ENCODE peak calls at places on chromosomes 3 and 15, in nine cellular contexts. One of them, this sample, is unnamed.

GRCh38 chr15:25731411-25731810 is 131.7 kb downstream of the ATP10A start:
- DNase-seq in tibial nerve: no peak
- DNase-seq in fibroblast of lung: no peak
- DNase-seq in A673: no peak
- DNase-seq in K562: no peak
- DNase-seq in uterus: no peak
- DNase-seq in GM23338: no peak
- DNase-seq in sigmoid colon: no peak
- DNase-seq in breast epithelium: no peak
- DNase-seq in this sample: no peak

GRCh38 chr3:46664188-46664970 is 29.1 kb downstream of the ALS2CL start:
- DNase-seq in tibial nerve: no peak
- DNase-seq in fibroblast of lung: no peak
- DNase-seq in A673: no peak
- DNase-seq in K562: no peak
- DNase-seq in uterus: no peak
- DNase-seq in GM23338: no peak
- DNase-seq in sigmoid colon: peak
- DNase-seq in breast epithelium: no peak
- DNase-seq in this sample: peak

GRCh38 chr3:150861851-150862250 is 43.4 kb downstream of the MINDY4B start:
- DNase-seq in tibial nerve: no peak
- DNase-seq in fibroblast of lung: no peak
- DNase-seq in A673: no peak
- DNase-seq in K562: no peak
- DNase-seq in uterus: no peak
- DNase-seq in GM23338: no peak
- DNase-seq in sigmoid colon: no peak
- DNase-seq in breast epithelium: no peak
- DNase-seq in this sample: no peak

GRCh38 chr3:166013073-166013679 is 176.0 kb upstream of the BCHE start:
- DNase-seq in tibial nerve: no peak
- DNase-seq in fibroblast of lung: peak
- DNase-seq in A673: peak
- DNase-seq in K562: no peak
- DNase-seq in uterus: no peak
- DNase-seq in GM23338: peak
- DNase-seq in sigmoid colon: no peak
- DNase-seq in breast epithelium: no peak
- DNase-seq in this sample: no peak

GRCh38 chr15:101332061-101332467 is 37.0 kb upstream of the SNRPA1 start:
- DNase-seq in tibial nerve: no peak
- DNase-seq in fibroblast of lung: no peak
- DNase-seq in A673: no peak
- DNase-seq in K562: no peak
- DNase-seq in uterus: no peak
- DNase-seq in GM23338: no peak
- DNase-seq in sigmoid colon: no peak
- DNase-seq in breast epithelium: no peak
- DNase-seq in this sample: no peak

GRCh38 chr3:102238362-102238761 is 196.5 kb upstream of the ZPLD1 start:
- DNase-seq in tibial nerve: no peak
- DNase-seq in fibroblast of lung: no peak
- DNase-seq in A673: no peak
- DNase-seq in K562: no peak
- DNase-seq in uterus: no peak
- DNase-seq in GM23338: peak
- DNase-seq in sigmoid colon: no peak
- DNase-seq in breast epithelium: no peak
- DNase-seq in this sample: no peak

GRCh38 chr15:80424381-80424780 is 20.2 kb downstream of the ARNT2 start:
- DNase-seq in tibial nerve: no peak
- DNase-seq in fibroblast of lung: no peak
- DNase-seq in A673: no peak
- DNase-seq in K562: no peak
- DNase-seq in uterus: no peak
- DNase-seq in GM23338: no peak
- DNase-seq in sigmoid colon: no peak
- DNase-seq in breast epithelium: no peak
- DNase-seq in this sample: no peak

GRCh38 chr3:24678441-24678865 is 183.8 kb upstream of the THRB start:
- DNase-seq in tibial nerve: no peak
- DNase-seq in fibroblast of lung: peak
- DNase-seq in A673: no peak
- DNase-seq in K562: no peak
- DNase-seq in uterus: peak
- DNase-seq in GM23338: no peak
- DNase-seq in sigmoid colon: no peak
- DNase-seq in breast epithelium: no peak
- DNase-seq in this sample: no peak

GRCh38 chr3:197541756-197542539 is 13.8 kb downstream of the BDH1 start:
- DNase-seq in tibial nerve: peak
- DNase-seq in fibroblast of lung: peak
- DNase-seq in A673: peak
- DNase-seq in K562: peak
- DNase-seq in uterus: no peak
- DNase-seq in GM23338: peak
- DNase-seq in sigmoid colon: peak
- DNase-seq in breast epithelium: no peak
- DNase-seq in this sample: no peak

GRCh38 chr3:197545111-197545510 is 10.7 kb downstream of the BDH1 start:
- DNase-seq in tibial nerve: no peak
- DNase-seq in fibroblast of lung: no peak
- DNase-seq in A673: no peak
- DNase-seq in K562: no peak
- DNase-seq in uterus: no peak
- DNase-seq in GM23338: no peak
- DNase-seq in sigmoid colon: no peak
- DNase-seq in breast epithelium: no peak
- DNase-seq in this sample: no peak

GRCh38 chr3:197539651-197540051 is 16.1 kb downstream of the BDH1 start:
- DNase-seq in tibial nerve: no peak
- DNase-seq in fibroblast of lung: no peak
- DNase-seq in A673: no peak
- DNase-seq in K562: no peak
- DNase-seq in uterus: no peak
- DNase-seq in GM23338: peak
- DNase-seq in sigmoid colon: no peak
- DNase-seq in breast epithelium: peak
- DNase-seq in this sample: no peak

GRCh38 chr3:197540961-197541377 is 14.8 kb downstream of the BDH1 start:
- DNase-seq in tibial nerve: no peak
- DNase-seq in fibroblast of lung: no peak
- DNase-seq in A673: no peak
- DNase-seq in K562: no peak
- DNase-seq in uterus: no peak
- DNase-seq in GM23338: peak
- DNase-seq in sigmoid colon: no peak
- DNase-seq in breast epithelium: peak
- DNase-seq in this sample: no peak

DNA sequence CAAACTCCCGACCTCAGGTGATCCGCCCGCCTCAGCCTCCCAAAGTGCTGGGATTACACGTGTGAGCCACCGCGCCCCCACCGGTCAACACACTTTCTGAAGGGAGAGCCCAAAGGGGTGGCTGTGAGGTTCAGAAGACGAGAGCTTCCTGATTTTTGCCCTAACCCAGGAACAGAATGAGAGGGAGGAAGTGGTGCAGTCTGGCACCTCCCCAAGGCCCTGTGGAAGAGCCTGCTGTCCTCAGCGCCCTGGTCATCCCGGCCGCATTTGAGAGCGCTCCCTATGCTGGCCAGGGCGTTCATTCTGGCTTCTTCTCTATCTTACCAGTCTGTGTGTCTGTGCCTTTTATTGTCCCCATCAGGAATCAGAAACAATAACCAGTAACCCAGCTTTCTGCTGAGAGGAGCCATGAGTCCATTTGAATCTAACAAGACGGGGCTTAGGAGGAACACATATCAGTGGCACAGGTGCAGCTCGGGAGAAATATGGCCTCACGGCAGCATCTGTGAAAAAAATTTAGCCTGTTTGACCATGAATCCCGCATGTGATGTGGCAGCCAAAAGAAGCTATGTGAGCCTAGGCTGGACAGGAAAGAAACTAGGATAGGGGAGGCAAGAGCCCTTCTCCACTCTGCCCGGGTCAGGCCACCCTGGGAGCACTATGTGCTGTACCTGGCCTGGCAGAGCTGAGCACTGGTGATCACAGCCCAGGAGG is 12.9 kb downstream of the BDH1 start:
- DNase-seq in tibial nerve: peak
- DNase-seq in fibroblast of lung: no peak
- DNase-seq in A673: no peak
- DNase-seq in K562: no peak
- DNase-seq in uterus: no peak
- DNase-seq in GM23338: no peak
- DNase-seq in sigmoid colon: peak
- DNase-seq in breast epithelium: no peak
- DNase-seq in this sample: no peak
- H3K27ac ChIP-seq in tibial nerve: no peak
- H3K27ac ChIP-seq in fibroblast of lung: no peak
- H3K27ac ChIP-seq in A673: no peak
- H3K27ac ChIP-seq in K562: no peak
- H3K27ac ChIP-seq in uterus: no peak
- H3K27ac ChIP-seq in GM23338: no peak
- H3K27ac ChIP-seq in sigmoid colon: no peak
- H3K27ac ChIP-seq in breast epithelium: no peak
- H3K27ac ChIP-seq in this sample: no peak

DNA sequence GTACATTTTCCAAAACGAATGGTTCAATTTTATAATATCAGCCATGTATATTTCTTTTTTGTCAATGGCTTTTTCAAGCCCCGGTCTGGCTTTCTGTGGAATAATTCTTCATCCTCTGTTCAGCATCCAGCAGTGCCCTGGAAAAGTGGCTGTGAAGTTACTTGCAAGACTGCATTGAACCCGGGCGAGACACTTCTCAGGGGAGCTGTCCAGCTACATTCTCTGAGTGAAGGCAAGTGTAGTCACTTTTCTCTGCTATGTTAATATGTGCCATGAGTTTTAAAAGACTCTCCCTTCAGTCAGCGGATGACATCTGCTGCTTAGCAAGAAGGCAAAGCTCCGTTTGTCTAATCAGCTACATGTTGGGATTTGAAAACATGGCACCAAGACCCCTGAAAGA is 81.3 kb upstream of the RGMA start:
- DNase-seq in tibial nerve: no peak
- DNase-seq in fibroblast of lung: no peak
- DNase-seq in A673: no peak
- DNase-seq in K562: no peak
- DNase-seq in uterus: no peak
- DNase-seq in GM23338: no peak
- DNase-seq in sigmoid colon: no peak
- DNase-seq in breast epithelium: no peak
- DNase-seq in this sample: no peak
- H3K27ac ChIP-seq in tibial nerve: no peak
- H3K27ac ChIP-seq in fibroblast of lung: no peak
- H3K27ac ChIP-seq in A673: no peak
- H3K27ac ChIP-seq in K562: no peak
- H3K27ac ChIP-seq in uterus: no peak
- H3K27ac ChIP-seq in GM23338: no peak
- H3K27ac ChIP-seq in sigmoid colon: no peak
- H3K27ac ChIP-seq in breast epithelium: no peak
- H3K27ac ChIP-seq in this sample: no peak

GRCh38 chr3:161067346-161067745 is 37.8 kb downstream of the B3GALNT1 start:
- DNase-seq in tibial nerve: no peak
- DNase-seq in fibroblast of lung: no peak
- DNase-seq in A673: no peak
- DNase-seq in K562: no peak
- DNase-seq in uterus: no peak
- DNase-seq in GM23338: no peak
- DNase-seq in sigmoid colon: no peak
- DNase-seq in breast epithelium: no peak
- DNase-seq in this sample: no peak

GRCh38 chr3:161066926-161067325 is 38.2 kb downstream of the B3GALNT1 start:
- DNase-seq in tibial nerve: no peak
- DNase-seq in fibroblast of lung: no peak
- DNase-seq in A673: no peak
- DNase-seq in K562: no peak
- DNase-seq in uterus: no peak
- DNase-seq in GM23338: no peak
- DNase-seq in sigmoid colon: no peak
- DNase-seq in breast epithelium: no peak
- DNase-seq in this sample: no peak

GRCh38 chr3:161070252-161070930 is 34.8 kb downstream of the B3GALNT1 start:
- DNase-seq in tibial nerve: no peak
- DNase-seq in fibroblast of lung: no peak
- DNase-seq in A673: no peak
- DNase-seq in K562: no peak
- DNase-seq in uterus: no peak
- DNase-seq in GM23338: no peak
- DNase-seq in sigmoid colon: no peak
- DNase-seq in breast epithelium: no peak
- DNase-seq in this sample: no peak

GRCh38 chr3:161069441-161070251 is 35.5 kb downstream of the B3GALNT1 start:
- DNase-seq in tibial nerve: no peak
- DNase-seq in fibroblast of lung: peak
- DNase-seq in A673: no peak
- DNase-seq in K562: no peak
- DNase-seq in uterus: no peak
- DNase-seq in GM23338: no peak
- DNase-seq in sigmoid colon: no peak
- DNase-seq in breast epithelium: no peak
- DNase-seq in this sample: no peak

GRCh38 chr3:161064413-161064812 is 40.7 kb downstream of the B3GALNT1 start:
- DNase-seq in tibial nerve: no peak
- DNase-seq in fibroblast of lung: no peak
- DNase-seq in A673: no peak
- DNase-seq in K562: no peak
- DNase-seq in uterus: no peak
- DNase-seq in GM23338: no peak
- DNase-seq in sigmoid colon: no peak
- DNase-seq in breast epithelium: no peak
- DNase-seq in this sample: no peak
- H3K27ac ChIP-seq in tibial nerve: no peak
- H3K27ac ChIP-seq in fibroblast of lung: no peak
- H3K27ac ChIP-seq in A673: no peak
- H3K27ac ChIP-seq in K562: no peak
- H3K27ac ChIP-seq in uterus: no peak
- H3K27ac ChIP-seq in GM23338: no peak
- H3K27ac ChIP-seq in sigmoid colon: no peak
- H3K27ac ChIP-seq in breast epithelium: no peak
- H3K27ac ChIP-seq in this sample: no peak

GRCh38 chr3:189119947-189120346 is 51.8 kb upstream of the TPRG1 start:
- DNase-seq in tibial nerve: no peak
- DNase-seq in fibroblast of lung: no peak
- DNase-seq in A673: no peak
- DNase-seq in K562: no peak
- DNase-seq in uterus: no peak
- DNase-seq in GM23338: no peak
- DNase-seq in sigmoid colon: no peak
- DNase-seq in breast epithelium: no peak
- DNase-seq in this sample: no peak
- H3K27ac ChIP-seq in tibial nerve: no peak
- H3K27ac ChIP-seq in fibroblast of lung: no peak
- H3K27ac ChIP-seq in A673: no peak
- H3K27ac ChIP-seq in K562: no peak
- H3K27ac ChIP-seq in uterus: peak
- H3K27ac ChIP-seq in GM23338: no peak
- H3K27ac ChIP-seq in sigmoid colon: no peak
- H3K27ac ChIP-seq in breast epithelium: no peak
- H3K27ac ChIP-seq in this sample: peak

GRCh38 chr3:188283347-188283746 is 129.4 kb downstream of the LPP start:
- DNase-seq in tibial nerve: peak
- DNase-seq in fibroblast of lung: peak
- DNase-seq in A673: no peak
- DNase-seq in K562: no peak
- DNase-seq in uterus: peak
- DNase-seq in GM23338: no peak
- DNase-seq in sigmoid colon: no peak
- DNase-seq in breast epithelium: no peak
- DNase-seq in this sample: no peak
- H3K27ac ChIP-seq in tibial nerve: peak
- H3K27ac ChIP-seq in fibroblast of lung: no peak
- H3K27ac ChIP-seq in A673: no peak
- H3K27ac ChIP-seq in K562: no peak
- H3K27ac ChIP-seq in uterus: peak
- H3K27ac ChIP-seq in GM23338: no peak
- H3K27ac ChIP-seq in sigmoid colon: peak
- H3K27ac ChIP-seq in breast epithelium: peak
- H3K27ac ChIP-seq in this sample: peak

This sample was measured in upper lobe of right lung.